ENCODE peak calls at places on chromosomes 6 and 20, in eight cellular contexts. S is endothelial cell; J is CD4-positive, alpha-beta T cell; F is fibroblast of mammary gland; W is body of pancreas; H is cardiac fibroblast; Z is Peyer's patch; D is activated B cell treated with CpG ODN at 0.5 μM for 24 hours. Q is an unnamed sample.

GRCh38 chr6:117441824-117442264 is 16.1 kb upstream of the ROS1 start:
- DNase-seq in S (no peak), J (no peak), F (peak), W (no peak), H (peak), Z (no peak), D (no peak), Q (no peak)

GRCh38 chr6:33117826-33118277 is 42.1 kb downstream of the HLA-DPB1 start:
- DNase-seq in S (no peak), J (no peak), F (no peak), W (no peak), H (no peak), Z (no peak), D (no peak), Q (no peak)

GRCh38 chr6:114740547-114740946 is 397.7 kb upstream of the HS3ST5 start:
- DNase-seq in S (no peak), J (no peak), F (no peak), W (peak), H (no peak), Z (no peak), D (no peak), Q (no peak)

GRCh38 chr20:35953411-35954199 is 697 bp downstream of the SCAND1 start:
- DNase-seq in S (peak), J (peak), F (peak), W (peak), H (peak), Z (peak), D (peak), Q (peak)

GRCh38 chr6:11055127-11055627 is 11.1 kb upstream of the ELOVL2 start:
- DNase-seq in S (no peak), J (no peak), F (peak), W (no peak), H (no peak), Z (no peak), D (no peak), Q (no peak)

GRCh38 chr20:18006684-18007083 is 37.9 kb downstream of the MGME1 start:
- DNase-seq in S (no peak), J (no peak), F (no peak), W (no peak), H (no peak), Z (no peak), D (no peak), Q (no peak)

GRCh38 chr6:82711105-82711829 is 347.6 kb downstream of the TPBG start:
- DNase-seq in S (no peak), J (no peak), F (peak), W (no peak), H (no peak), Z (no peak), D (no peak), Q (no peak)

GRCh38 chr20:36313936-36314335 is 7.8 kb downstream of the DLGAP4 start:
- DNase-seq in S (no peak), J (no peak), F (no peak), W (no peak), H (no peak), Z (no peak), D (no peak), Q (peak)

GRCh38 chr6:17394192-17394611 is 807 bp downstream of the CAP2 start:
- DNase-seq in S (peak), J (no peak), F (peak), W (peak), H (peak), Z (no peak), D (no peak), Q (no peak)

GRCh38 chr20:62896526-62896925 is 29.8 kb downstream of the DIDO1 start:
- DNase-seq in S (no peak), J (no peak), F (no peak), W (no peak), H (no peak), Z (no peak), D (no peak), Q (no peak)

GRCh38 chr6:40948598-40948997 is 90.4 kb downstream of the UNC5CL start:
- DNase-seq in S (no peak), J (no peak), F (peak), W (no peak), H (no peak), Z (no peak), D (no peak), Q (no peak)

GRCh38 chr6:35737413-35738211 is 780 bp downstream of the ARMC12 start:
- DNase-seq in S (no peak), J (no peak), F (peak), W (no peak), H (peak), Z (no peak), D (no peak), Q (no peak)

GRCh38 chr20:49812463-49813304 is at the start of gene SLC9A8:
- DNase-seq in S (peak), J (peak), F (peak), W (peak), H (peak), Z (peak), D (peak), Q (peak)

GRCh38 chr6:11769816-11770545 is 8.6 kb downstream of the ADTRP start:
- DNase-seq in S (no peak), J (no peak), F (no peak), W (no peak), H (no peak), Z (peak), D (no peak), Q (no peak)

GRCh38 chr20:62887860-62888239 is 26.2 kb upstream of the TCFL5 start:
- DNase-seq in S (no peak), J (no peak), F (no peak), W (no peak), H (no peak), Z (no peak), D (no peak), Q (no peak)

GRCh38 chr20:13081877-13082276 is 73.1 kb downstream of the SPTLC3 start:
- DNase-seq in S (no peak), J (no peak), F (no peak), W (no peak), H (no peak), Z (no peak), D (no peak), Q (no peak)

GRCh38 chr6:122825180-122825579 is 36.1 kb downstream of the SMPDL3A start:
- DNase-seq in S (no peak), J (no peak), F (no peak), W (no peak), H (no peak), Z (no peak), D (no peak), Q (no peak)

GRCh38 chr6:24444588-24444987 is 41.9 kb downstream of the MRS2 start:
- DNase-seq in S (no peak), J (no peak), F (no peak), W (no peak), H (no peak), Z (no peak), D (no peak), Q (no peak)

GRCh38 chr20:20212675-20213096 is 155.2 kb upstream of the INSM1 start:
- DNase-seq in S (no peak), J (no peak), F (no peak), W (no peak), H (no peak), Z (no peak), D (no peak), Q (no peak)

GRCh38 chr6:152272486-152272885 is 364.7 kb downstream of the SYNE1 start:
- DNase-seq in S (no peak), J (no peak), F (no peak), W (no peak), H (no peak), Z (no peak), D (no peak), Q (no peak)

DNA sequence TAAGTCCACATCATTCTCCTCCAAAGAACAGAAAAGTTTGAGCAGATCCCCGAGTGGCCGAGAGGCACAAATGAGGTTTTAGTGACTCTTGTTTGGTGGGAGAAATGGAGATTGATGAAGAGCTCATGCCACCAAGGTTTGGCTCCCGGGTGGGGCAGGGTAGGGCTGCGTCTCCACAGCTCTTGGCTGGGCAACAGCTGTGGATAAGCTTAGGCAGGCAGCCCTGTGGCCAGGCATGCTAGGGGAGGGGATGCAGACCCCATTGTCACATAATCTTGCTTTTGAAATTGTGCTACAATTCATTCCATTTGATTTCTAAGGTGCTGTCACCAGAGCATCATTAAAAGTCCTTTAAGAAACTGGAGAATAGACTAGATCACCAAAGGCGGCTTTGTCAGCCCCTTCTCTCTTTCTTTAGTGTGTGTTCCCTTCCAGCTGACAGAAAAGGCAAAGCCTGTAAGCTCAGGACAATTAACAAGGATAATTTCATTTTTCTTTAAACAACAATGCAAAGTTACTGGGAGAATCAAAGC is 574.2 kb upstream of the JAG1 start:
- DNase-seq in S (no peak), J (no peak), F (no peak), W (no peak), H (no peak), Z (no peak), D (no peak), Q (no peak)
- TF ChIP-seq CTCF in S (no peak), J (no peak), F (no peak), W (no peak), H (no peak), Z (no peak), D (no peak), Q (no peak)

DNA sequence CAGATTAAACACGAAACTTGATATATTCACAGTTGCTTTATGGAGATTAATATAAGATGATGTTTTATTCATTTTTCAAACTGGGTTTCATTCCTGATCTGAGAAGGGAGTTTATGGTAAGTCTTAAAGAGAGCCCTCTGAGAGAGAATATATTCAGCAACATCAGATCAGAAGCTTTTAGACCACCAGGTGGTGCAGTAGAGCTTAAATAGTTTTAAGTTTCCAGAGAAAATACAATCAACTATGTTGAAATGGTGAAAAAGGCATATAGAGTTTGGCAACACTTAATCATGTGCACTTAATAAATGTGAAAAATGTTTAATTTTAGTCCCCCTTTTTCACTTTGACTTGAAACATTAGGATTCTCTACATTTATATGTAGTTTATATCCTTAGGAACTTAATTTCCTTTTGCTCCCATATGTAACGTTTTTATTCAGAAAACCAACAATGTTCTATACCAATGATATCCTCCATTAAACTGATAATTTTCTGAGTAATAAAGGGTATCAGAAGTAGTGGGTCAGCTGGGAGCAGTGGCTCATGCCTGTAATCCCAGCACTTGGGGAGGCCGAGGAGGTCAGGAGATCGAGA is 86.3 kb upstream of the CLDN20 start:
- DNase-seq in S (peak), J (no peak), F (peak), W (peak), H (peak), Z (no peak), D (no peak), Q (no peak)
- TF ChIP-seq CTCF in S (peak), J (peak), F (peak), W (peak), H (peak), Z (peak), D (no peak), Q (peak)

DNA sequence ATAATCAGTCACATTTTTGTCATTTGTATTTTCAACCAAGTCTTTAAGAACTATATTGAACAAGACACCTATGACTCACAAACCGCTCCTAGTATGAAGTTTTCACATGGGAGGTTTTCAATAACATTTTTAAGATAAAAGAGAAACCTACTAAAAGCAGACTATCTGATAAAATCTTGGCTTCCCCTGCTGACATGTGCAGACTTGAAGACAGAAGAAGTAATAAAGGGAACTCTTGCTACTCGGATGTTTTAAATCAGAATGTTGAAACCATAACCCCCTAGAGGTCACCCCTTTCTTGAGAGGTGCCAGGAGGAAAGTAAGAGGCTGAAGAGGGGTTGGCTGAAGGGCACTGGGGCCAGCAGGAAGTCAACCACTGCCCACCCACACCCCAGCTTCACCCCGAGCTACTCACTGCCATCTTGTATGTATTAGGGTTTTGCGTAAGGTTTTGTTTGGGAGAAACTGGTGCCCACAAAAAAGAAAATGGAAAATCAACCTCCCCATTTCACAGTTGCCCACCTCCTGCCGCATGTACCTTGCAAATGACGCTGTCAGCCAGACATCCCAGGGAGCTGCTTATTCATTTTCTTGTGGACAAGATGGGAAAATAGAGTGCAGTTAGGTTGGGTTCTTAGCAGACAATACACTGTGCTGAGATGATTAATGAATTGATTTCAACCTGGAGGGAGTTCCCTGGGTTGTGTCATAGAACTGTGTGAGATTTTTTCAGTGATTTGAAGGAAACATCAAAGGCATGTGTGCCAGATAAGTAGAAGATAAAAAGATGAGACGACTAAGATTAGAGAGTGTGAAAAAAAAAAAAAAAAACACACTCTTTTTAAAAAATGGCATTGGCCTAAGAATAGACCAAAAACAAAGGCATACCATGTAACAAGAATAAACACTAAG is 83.2 kb upstream of the TAB2 start:
- DNase-seq in S (no peak), J (peak), F (peak), W (no peak), H (peak), Z (no peak), D (no peak), Q (no peak)
- TF ChIP-seq CTCF in S (no peak), J (no peak), F (no peak), W (no peak), H (no peak), Z (no peak), D (no peak), Q (no peak)

GRCh38 chr20:23566199-23566932 is 1.9 kb downstream of the CST9L start:
- DNase-seq in S (no peak), J (no peak), F (no peak), W (no peak), H (no peak), Z (no peak), D (no peak), Q (no peak)
- TF ChIP-seq CTCF in S (no peak), J (no peak), F (no peak), W (no peak), H (no peak), Z (no peak), D (no peak), Q (no peak)

DNA sequence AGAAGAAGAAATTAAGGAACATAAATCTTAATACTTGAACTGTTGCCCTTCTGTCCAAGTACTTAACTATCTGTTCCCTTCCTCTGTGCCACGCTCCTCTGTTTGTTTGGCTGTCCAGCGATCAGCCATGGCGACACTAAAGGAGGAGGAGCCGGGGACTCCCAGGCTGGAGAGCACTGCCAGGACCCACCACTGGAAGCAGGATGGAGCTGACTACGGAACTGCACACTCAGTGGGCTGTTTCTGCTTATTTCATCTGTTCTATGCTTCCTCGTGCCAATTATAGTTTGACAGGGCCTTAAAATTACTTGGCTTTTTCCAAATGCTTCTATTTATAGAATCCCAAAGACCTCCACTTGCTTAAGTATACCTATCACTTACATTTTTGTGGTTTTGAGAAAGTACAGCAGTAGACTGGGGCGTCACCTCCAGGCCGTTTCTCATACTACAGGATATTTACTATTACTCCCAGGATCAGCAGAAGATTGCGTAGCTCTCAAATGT is 17.1 kb downstream of the IRF4 start:
- DNase-seq in S (peak), J (no peak), F (peak), W (peak), H (peak), Z (no peak), D (no peak), Q (no peak)
- TF ChIP-seq CTCF in S (no peak), J (no peak), F (peak), W (peak), H (peak), Z (peak), D (no peak), Q (peak)

Q was measured in natural killer cell.